ENCODE peak calls at places on chromosome 7, in nine cellular contexts. Z is activated naive CD8-positive, alpha-beta T cell treated with anti-CD3 and anti-CD28 coated beads, Interleukin-2, amount 50 U/mL, for 24 hours; C is renal cortical epithelial cell; P is HT1080; S is CD8-positive, alpha-beta T cell; E is posterior cingulate gyrus; A is EH; Q is stimulated activated CD8-positive, alpha-beta memory T cell treated with anti-CD3 and anti-CD28 coated beads, Interleukin-15, amount 100 ng/mL, for 24 hours; G is sigmoid colon. O is an unnamed sample.

GRCh38 chr7:22651036-22651435 is 76.0 kb upstream of the IL6 start:
- DNase-seq in Z (no peak), C (no peak), P (no peak), S (no peak), E (no peak), A (peak), Q (no peak), G (no peak), O (no peak)

GRCh38 chr7:7761974-7762769 is 43.8 kb upstream of the RPA3 start:
- DNase-seq in Z (no peak), C (no peak), P (peak), S (peak), E (no peak), A (peak), Q (no peak), G (no peak), O (no peak)

GRCh38 chr7:137886266-137886665 is 39.5 kb upstream of the DGKI start:
- DNase-seq in Z (no peak), C (peak), P (no peak), S (no peak), E (no peak), A (no peak), Q (no peak), G (no peak), O (no peak)

GRCh38 chr7:107480932-107481331 is 11.1 kb downstream of the GPR22 start:
- DNase-seq in Z (no peak), C (no peak), P (no peak), S (no peak), E (no peak), A (no peak), Q (no peak), G (no peak), O (no peak)

GRCh38 chr7:13727279-13727678 is 262.2 kb downstream of the ETV1 start:
- DNase-seq in Z (no peak), C (no peak), P (no peak), S (no peak), E (no peak), A (no peak), Q (no peak), G (no peak), O (no peak)

GRCh38 chr7:2575733-2576350 is 17.1 kb downstream of the IQCE start:
- DNase-seq in Z (no peak), C (no peak), P (no peak), S (no peak), E (peak), A (peak), Q (no peak), G (no peak), O (no peak)

GRCh38 chr7:12661581-12661980 is 25.9 kb upstream of the ARL4A start:
- DNase-seq in Z (no peak), C (no peak), P (no peak), S (no peak), E (no peak), A (no peak), Q (no peak), G (no peak), O (no peak)

GRCh38 chr7:127588697-127589482 is 679 bp downstream of the ARF5 start:
- DNase-seq in Z (peak), C (peak), P (peak), S (peak), E (peak), A (peak), Q (no peak), G (peak), O (no peak)

GRCh38 chr7:64839910-64840309 is 45.7 kb downstream of the ZNF138 start:
- DNase-seq in Z (no peak), C (no peak), P (no peak), S (no peak), E (no peak), A (no peak), Q (no peak), G (no peak), O (no peak)

GRCh38 chr7:127770870-127771269 is 118.9 kb downstream of the SND1 start:
- DNase-seq in Z (no peak), C (no peak), P (no peak), S (no peak), E (no peak), A (peak), Q (no peak), G (no peak), O (no peak)

GRCh38 chr7:127897704-127898454 is 133.4 kb downstream of the LRRC4 start:
- DNase-seq in Z (peak), C (peak), P (peak), S (no peak), E (no peak), A (peak), Q (no peak), G (no peak), O (no peak)

GRCh38 chr7:69395072-69395714 is 203.1 kb upstream of the AUTS2 start:
- DNase-seq in Z (no peak), C (no peak), P (peak), S (no peak), E (no peak), A (peak), Q (no peak), G (no peak), O (no peak)

GRCh38 chr7:5488286-5488878 is 64.7 kb upstream of the TNRC18 start:
- DNase-seq in Z (peak), C (no peak), P (no peak), S (no peak), E (no peak), A (no peak), Q (no peak), G (no peak), O (no peak)

GRCh38 chr7:117597755-117598154 is 117.9 kb downstream of the CFTR start:
- DNase-seq in Z (no peak), C (no peak), P (no peak), S (no peak), E (no peak), A (no peak), Q (no peak), G (no peak), O (no peak)

GRCh38 chr7:130009848-130010688 is 41.1 kb downstream of the ZC3HC1 start:
- DNase-seq in Z (peak), C (peak), P (peak), S (no peak), E (no peak), A (peak), Q (no peak), G (peak), O (peak)

GRCh38 chr7:80542398-80542797 is 30.5 kb upstream of the GNAT3 start:
- DNase-seq in Z (no peak), C (peak), P (peak), S (no peak), E (no peak), A (peak), Q (no peak), G (no peak), O (no peak)

GRCh38 chr7:17994079-17994478 is 33.6 kb downstream of the PRPS1L1 start:
- DNase-seq in Z (no peak), C (no peak), P (no peak), S (no peak), E (no peak), A (no peak), Q (no peak), G (no peak), O (no peak)